ENCODE peak calls at places on chromosomes 13 and 19, in six cellular contexts. L, G, Q, P, A and I are unnamed samples.

GRCh38 chr13:79937311-79938243 is 403.3 kb downstream of the SPRY2 start:
- DNase-seq in P (no peak), A (no peak), Q (no peak), L (no peak), G (no peak), I (no peak)

GRCh38 chr13:108609353-108609752 is 20.1 kb upstream of the MYO16 start:
- DNase-seq in A (no peak), Q (peak), G (no peak), L (peak), P (no peak), I (no peak)

GRCh38 chr19:7932276-7932929 is 6.5 kb upstream of the CTXN1 start:
- DNase-seq in Q (no peak), L (no peak), P (no peak), A (no peak), G (peak), I (no peak)

GRCh38 chr13:29849731-29850212 is 645 bp downstream of the UBL3 start:
- DNase-seq in Q (no peak), G (peak), L (peak), P (peak), A (peak), I (peak)

GRCh38 chr19:30543243-30543945 is 171.2 kb downstream of the ZNF536 start:
- DNase-seq in G (no peak), A (no peak), L (no peak), P (peak), Q (no peak), I (no peak)

GRCh38 chr19:16594681-16595091 is 22.5 kb upstream of the SLC35E1 start:
- DNase-seq in G (no peak), P (no peak), L (no peak), Q (no peak), A (no peak), I (no peak)

GRCh38 chr19:22260499-22260898 is 25.7 kb upstream of the ZNF729 start:
- DNase-seq in G (no peak), Q (no peak), A (no peak), L (no peak), P (no peak), I (no peak)

GRCh38 chr13:62119739-62120700 is 704.4 kb upstream of the PCDH20 start:
- DNase-seq in P (no peak), L (peak), Q (no peak), G (no peak), A (no peak), I (no peak)

GRCh38 chr13:69571606-69572323 is 535.9 kb upstream of the ATXN8OS start:
- DNase-seq in P (no peak), L (no peak), A (no peak), Q (no peak), G (no peak), I (no peak)

GRCh38 chr13:28002886-28003698 is 14.6 kb upstream of the URAD start:
- DNase-seq in P (peak), L (no peak), G (no peak), A (no peak), Q (no peak), I (no peak)

GRCh38 chr13:111131048-111131447 is 15.9 kb downstream of the ARHGEF7 start:
- DNase-seq in G (no peak), Q (no peak), L (no peak), P (no peak), A (no peak), I (no peak)

GRCh38 chr13:53144826-53145225 is 116.2 kb downstream of the OLFM4 start:
- DNase-seq in G (no peak), Q (no peak), L (no peak), P (no peak), A (no peak), I (no peak)

DNA sequence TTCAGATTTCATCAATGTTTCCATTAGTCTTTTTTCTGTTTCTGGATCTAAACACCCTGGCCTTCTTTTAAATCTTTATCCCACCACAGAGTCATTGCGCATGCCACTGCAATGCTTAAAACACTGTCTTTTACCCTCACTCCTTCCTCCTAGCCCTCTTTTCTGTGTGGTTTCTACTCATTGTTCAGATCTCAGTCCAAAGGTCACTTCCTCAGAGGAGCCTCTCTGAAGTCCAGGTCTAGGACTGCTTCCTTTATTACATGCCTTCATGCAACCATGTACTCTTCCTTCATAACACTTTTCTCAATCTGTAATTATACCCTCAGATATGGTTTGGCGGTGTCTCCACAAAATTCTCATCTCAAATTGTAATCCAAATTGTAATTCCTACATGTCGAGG is 809.1 kb downstream of the DIAPH3 start:
- DNase-seq in P (no peak), G (no peak), L (no peak), Q (no peak), A (no peak), I (no peak)
- TF ChIP-seq CTCF in P (no peak), G (no peak), L (no peak), Q (no peak), A (no peak), I (no peak)

DNA sequence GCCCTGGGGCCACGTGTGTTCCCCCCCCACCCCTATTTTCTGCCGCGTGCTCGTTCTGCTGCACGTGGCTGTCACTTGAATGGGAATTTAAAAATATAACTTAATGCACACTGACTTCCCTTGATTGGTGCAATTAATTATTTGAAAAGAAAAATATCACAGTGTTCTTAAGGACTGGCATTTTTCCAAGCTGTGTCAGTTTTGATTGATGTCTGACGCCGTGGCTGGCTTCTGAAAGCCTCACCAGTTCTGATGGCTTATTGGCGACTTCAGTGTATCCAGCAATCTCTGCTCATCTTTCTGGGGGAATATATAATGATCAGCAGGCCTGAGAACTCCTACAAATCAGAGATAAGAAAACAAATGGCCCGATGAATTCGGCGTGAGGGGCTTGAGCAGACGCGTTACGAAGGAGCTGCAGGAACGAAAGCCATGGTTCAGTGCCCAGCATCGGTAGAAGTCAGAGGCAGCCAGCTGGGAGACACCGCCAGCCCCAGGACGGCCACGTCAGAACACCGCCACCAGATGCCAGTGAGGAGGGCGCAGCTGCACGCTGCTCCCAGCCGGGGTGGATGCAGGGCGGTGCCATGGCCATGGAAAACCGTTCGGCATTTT is 111.2 kb downstream of the KDM4B start:
- DNase-seq in L (no peak), G (no peak), Q (no peak), P (no peak), A (no peak), I (no peak)
- TF ChIP-seq CTCF in L (no peak), G (no peak), Q (no peak), P (no peak), A (no peak), I (no peak)

GRCh38 chr19:38650911-38651584 is 3.6 kb downstream of the ACTN4 start:
- DNase-seq in A (no peak), P (no peak), G (no peak), Q (no peak), L (peak), I (no peak)
- TF ChIP-seq CTCF in A (no peak), P (no peak), G (no peak), Q (no peak), L (no peak), I (no peak)

GRCh38 chr19:13411899-13412298 is 94.4 kb downstream of the CACNA1A start:
- DNase-seq in A (no peak), P (no peak), G (no peak), Q (no peak), L (no peak), I (no peak)
- TF ChIP-seq CTCF in A (no peak), P (no peak), G (no peak), Q (no peak), L (no peak), I (no peak)

DNA sequence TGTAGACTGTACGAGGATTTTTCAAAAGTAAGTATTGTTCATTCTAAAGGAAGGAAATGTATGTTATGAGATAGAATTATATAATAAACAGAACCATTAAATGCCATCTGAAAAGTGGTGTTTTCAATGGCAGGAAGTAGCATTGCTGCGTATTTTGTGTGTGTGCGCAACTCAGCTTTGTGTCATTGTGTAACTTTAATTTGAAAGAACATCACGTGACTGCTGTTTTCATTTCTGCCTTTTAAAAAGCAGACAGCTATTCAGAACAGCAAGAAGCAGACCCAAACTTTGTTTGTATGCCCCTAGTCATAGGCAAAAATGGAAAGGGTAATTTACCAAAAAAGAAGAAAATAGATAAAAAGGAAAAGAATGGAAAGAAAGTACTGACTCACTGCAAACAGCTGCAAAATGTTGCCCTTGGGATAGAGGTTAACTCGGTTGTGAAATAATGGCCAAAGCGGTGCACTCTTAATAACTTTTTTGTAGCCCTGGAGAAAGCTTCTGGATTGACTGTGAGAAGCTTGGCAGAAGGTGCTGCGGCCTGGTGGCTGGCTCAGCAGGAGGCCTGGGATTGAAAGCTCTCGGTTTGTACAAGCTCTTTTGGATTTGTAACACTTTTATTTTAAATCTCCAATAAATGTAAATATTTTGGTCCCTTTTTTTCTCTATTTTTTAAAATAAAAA is 97.3 kb downstream of the GGACT start:
- DNase-seq in L (peak), A (no peak), Q (no peak), P (no peak), G (no peak), I (no peak)
- TF ChIP-seq CTCF in L (peak), A (no peak), Q (no peak), P (no peak), G (no peak), I (no peak)

GRCh38 chr13:43697323-43697722 is 89.4 kb downstream of the ENOX1 start:
- DNase-seq in L (no peak), G (no peak), A (no peak), P (no peak), Q (no peak), I (no peak)

GRCh38 chr13:43698743-43699142 is 88.0 kb downstream of the ENOX1 start:
- DNase-seq in G (no peak), L (peak), A (no peak), P (no peak), Q (no peak), I (no peak)

GRCh38 chr13:43694265-43694664 is 92.5 kb downstream of the ENOX1 start:
- DNase-seq in P (no peak), L (no peak), A (no peak), Q (no peak), G (no peak), I (no peak)

GRCh38 chr13:43693639-43694038 is 93.1 kb downstream of the ENOX1 start:
- DNase-seq in G (no peak), L (no peak), Q (no peak), P (no peak), A (no peak), I (no peak)

DNA sequence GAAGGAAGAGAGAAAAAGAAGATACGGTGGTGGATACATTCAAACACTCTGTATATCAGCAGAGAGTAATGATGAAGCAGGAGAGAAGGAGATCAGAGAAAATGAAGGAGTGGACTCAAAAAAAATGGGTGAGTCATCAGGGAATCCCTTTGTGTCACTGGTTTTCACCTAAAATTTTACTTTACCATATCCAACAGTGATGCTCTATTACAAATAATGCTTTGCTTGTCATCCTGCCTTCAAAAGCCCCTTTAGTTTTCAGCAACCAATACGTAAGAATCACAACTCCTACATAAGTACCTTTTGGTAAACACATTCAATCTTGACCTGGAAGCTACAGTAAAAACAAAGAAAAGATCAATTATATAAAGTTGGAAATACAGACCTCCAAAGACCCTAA is 88.8 kb downstream of the ENOX1 start:
- DNase-seq in G (no peak), Q (no peak), L (no peak), A (no peak), P (no peak), I (no peak)
- TF ChIP-seq CTCF in G (no peak), Q (no peak), L (no peak), A (no peak), P (no peak), I (no peak)

DNA sequence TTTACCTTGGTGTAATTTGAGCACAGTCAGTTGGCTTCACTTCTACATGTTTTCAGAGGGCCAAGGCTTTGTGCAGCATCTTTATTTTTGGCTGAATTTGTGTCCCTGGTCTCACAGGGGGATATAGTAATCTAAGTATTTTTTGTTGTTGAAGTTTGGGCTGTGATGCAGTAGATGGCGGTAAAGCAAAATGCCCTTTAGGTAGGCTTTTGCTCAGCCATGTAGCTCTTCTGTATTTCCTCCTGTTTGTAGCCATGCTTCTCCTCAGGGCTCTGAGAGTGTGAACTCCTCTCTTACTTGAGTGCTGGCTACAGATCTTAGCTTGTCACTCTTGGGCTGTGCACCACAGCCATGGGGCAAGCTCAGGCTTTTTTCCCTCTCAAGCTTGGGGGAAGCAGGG is 328.6 kb downstream of the SLITRK5 start:
- DNase-seq in A (no peak), P (no peak), G (no peak), Q (no peak), L (peak), I (no peak)
- TF ChIP-seq CTCF in A (no peak), P (no peak), G (no peak), Q (no peak), L (peak), I (no peak)